ENCODE peak calls at places on chromosomes 3 and 15, in eight cellular contexts. One of them, this sample, is unnamed.

GRCh38 chr15:55990986-55991385 is 2.4 kb downstream of the NEDD4 start:
- DNase-seq in T-helper 2 cell: no peak
- DNase-seq in stimulated activated effector memory CD8-positive, alpha-beta T cell treated with anti-CD3 and anti-CD28 coated beads, Interleukin-12 subunit alpha, Interleukin-12 subunit beta, amount 100 ng/mL, for 72 hours: no peak
- DNase-seq in effector CD4-positive, alpha-beta T cell: no peak
- DNase-seq in H7: no peak
- DNase-seq in upper lobe of right lung: no peak
- DNase-seq in ascending aorta: no peak
- DNase-seq in activated naive CD8-positive, alpha-beta T cell treated with anti-CD3 and anti-CD28 coated beads for 36 hours: no peak
- DNase-seq in this sample: no peak

GRCh38 chr3:87836026-87836425 is 222.8 kb downstream of the CGGBP1 start:
- DNase-seq in activated naive CD8-positive, alpha-beta T cell treated with anti-CD3 and anti-CD28 coated beads for 36 hours: no peak
- DNase-seq in stimulated activated effector memory CD8-positive, alpha-beta T cell treated with anti-CD3 and anti-CD28 coated beads, Interleukin-12 subunit alpha, Interleukin-12 subunit beta, amount 100 ng/mL, for 72 hours: no peak
- DNase-seq in H7: no peak
- DNase-seq in effector CD4-positive, alpha-beta T cell: no peak
- DNase-seq in T-helper 2 cell: no peak
- DNase-seq in upper lobe of right lung: no peak
- DNase-seq in ascending aorta: no peak
- DNase-seq in this sample: no peak

GRCh38 chr15:36755341-36755740 is 175.9 kb downstream of the CDIN1 start:
- DNase-seq in upper lobe of right lung: no peak
- DNase-seq in effector CD4-positive, alpha-beta T cell: no peak
- DNase-seq in T-helper 2 cell: no peak
- DNase-seq in ascending aorta: no peak
- DNase-seq in activated naive CD8-positive, alpha-beta T cell treated with anti-CD3 and anti-CD28 coated beads for 36 hours: no peak
- DNase-seq in stimulated activated effector memory CD8-positive, alpha-beta T cell treated with anti-CD3 and anti-CD28 coated beads, Interleukin-12 subunit alpha, Interleukin-12 subunit beta, amount 100 ng/mL, for 72 hours: no peak
- DNase-seq in H7: no peak
- DNase-seq in this sample: no peak

GRCh38 chr15:23038741-23039150 is 623 bp downstream of the TUBGCP5 start:
- DNase-seq in stimulated activated effector memory CD8-positive, alpha-beta T cell treated with anti-CD3 and anti-CD28 coated beads, Interleukin-12 subunit alpha, Interleukin-12 subunit beta, amount 100 ng/mL, for 72 hours: no peak
- DNase-seq in effector CD4-positive, alpha-beta T cell: no peak
- DNase-seq in ascending aorta: no peak
- DNase-seq in H7: no peak
- DNase-seq in T-helper 2 cell: no peak
- DNase-seq in activated naive CD8-positive, alpha-beta T cell treated with anti-CD3 and anti-CD28 coated beads for 36 hours: peak
- DNase-seq in upper lobe of right lung: no peak
- DNase-seq in this sample: no peak

GRCh38 chr3:36991923-36992805 is 767 bp downstream of the EPM2AIP1 start:
- DNase-seq in H7: no peak
- DNase-seq in ascending aorta: peak
- DNase-seq in upper lobe of right lung: no peak
- DNase-seq in stimulated activated effector memory CD8-positive, alpha-beta T cell treated with anti-CD3 and anti-CD28 coated beads, Interleukin-12 subunit alpha, Interleukin-12 subunit beta, amount 100 ng/mL, for 72 hours: no peak
- DNase-seq in T-helper 2 cell: no peak
- DNase-seq in effector CD4-positive, alpha-beta T cell: no peak
- DNase-seq in activated naive CD8-positive, alpha-beta T cell treated with anti-CD3 and anti-CD28 coated beads for 36 hours: peak
- DNase-seq in this sample: no peak

GRCh38 chr3:152278674-152279427 is 10.1 kb downstream of the MBNL1 start:
- DNase-seq in stimulated activated effector memory CD8-positive, alpha-beta T cell treated with anti-CD3 and anti-CD28 coated beads, Interleukin-12 subunit alpha, Interleukin-12 subunit beta, amount 100 ng/mL, for 72 hours: no peak
- DNase-seq in H7: no peak
- DNase-seq in ascending aorta: no peak
- DNase-seq in T-helper 2 cell: no peak
- DNase-seq in effector CD4-positive, alpha-beta T cell: no peak
- DNase-seq in activated naive CD8-positive, alpha-beta T cell treated with anti-CD3 and anti-CD28 coated beads for 36 hours: no peak
- DNase-seq in upper lobe of right lung: no peak
- DNase-seq in this sample: no peak

GRCh38 chr3:3165650-3166049 is 13.8 kb downstream of the CRBN start:
- DNase-seq in upper lobe of right lung: no peak
- DNase-seq in stimulated activated effector memory CD8-positive, alpha-beta T cell treated with anti-CD3 and anti-CD28 coated beads, Interleukin-12 subunit alpha, Interleukin-12 subunit beta, amount 100 ng/mL, for 72 hours: no peak
- DNase-seq in effector CD4-positive, alpha-beta T cell: no peak
- DNase-seq in T-helper 2 cell: no peak
- DNase-seq in ascending aorta: no peak
- DNase-seq in H7: no peak
- DNase-seq in activated naive CD8-positive, alpha-beta T cell treated with anti-CD3 and anti-CD28 coated beads for 36 hours: no peak
- DNase-seq in this sample: no peak

GRCh38 chr15:61480295-61480694 is 251.2 kb upstream of the RORA start:
- DNase-seq in H7: no peak
- DNase-seq in activated naive CD8-positive, alpha-beta T cell treated with anti-CD3 and anti-CD28 coated beads for 36 hours: no peak
- DNase-seq in ascending aorta: no peak
- DNase-seq in T-helper 2 cell: no peak
- DNase-seq in upper lobe of right lung: no peak
- DNase-seq in effector CD4-positive, alpha-beta T cell: no peak
- DNase-seq in stimulated activated effector memory CD8-positive, alpha-beta T cell treated with anti-CD3 and anti-CD28 coated beads, Interleukin-12 subunit alpha, Interleukin-12 subunit beta, amount 100 ng/mL, for 72 hours: no peak
- DNase-seq in this sample: no peak

GRCh38 chr3:129918461-129918860 is 24.9 kb upstream of the TMCC1 start:
- DNase-seq in upper lobe of right lung: no peak
- DNase-seq in T-helper 2 cell: no peak
- DNase-seq in ascending aorta: no peak
- DNase-seq in stimulated activated effector memory CD8-positive, alpha-beta T cell treated with anti-CD3 and anti-CD28 coated beads, Interleukin-12 subunit alpha, Interleukin-12 subunit beta, amount 100 ng/mL, for 72 hours: no peak
- DNase-seq in activated naive CD8-positive, alpha-beta T cell treated with anti-CD3 and anti-CD28 coated beads for 36 hours: no peak
- DNase-seq in H7: no peak
- DNase-seq in effector CD4-positive, alpha-beta T cell: no peak
- DNase-seq in this sample: no peak

GRCh38 chr15:44736261-44736765 is at the start of gene TRIM69:
- DNase-seq in ascending aorta: no peak
- DNase-seq in upper lobe of right lung: no peak
- DNase-seq in T-helper 2 cell: no peak
- DNase-seq in stimulated activated effector memory CD8-positive, alpha-beta T cell treated with anti-CD3 and anti-CD28 coated beads, Interleukin-12 subunit alpha, Interleukin-12 subunit beta, amount 100 ng/mL, for 72 hours: no peak
- DNase-seq in effector CD4-positive, alpha-beta T cell: no peak
- DNase-seq in activated naive CD8-positive, alpha-beta T cell treated with anti-CD3 and anti-CD28 coated beads for 36 hours: no peak
- DNase-seq in H7: peak
- DNase-seq in this sample: no peak

GRCh38 chr3:136068708-136069107 is 103.2 kb downstream of the PPP2R3A start:
- DNase-seq in effector CD4-positive, alpha-beta T cell: no peak
- DNase-seq in activated naive CD8-positive, alpha-beta T cell treated with anti-CD3 and anti-CD28 coated beads for 36 hours: no peak
- DNase-seq in T-helper 2 cell: no peak
- DNase-seq in upper lobe of right lung: no peak
- DNase-seq in ascending aorta: no peak
- DNase-seq in H7: no peak
- DNase-seq in stimulated activated effector memory CD8-positive, alpha-beta T cell treated with anti-CD3 and anti-CD28 coated beads, Interleukin-12 subunit alpha, Interleukin-12 subunit beta, amount 100 ng/mL, for 72 hours: no peak
- DNase-seq in this sample: no peak

GRCh38 chr15:100713163-100713867 is 110.9 kb downstream of the ASB7 start:
- DNase-seq in ascending aorta: peak
- DNase-seq in H7: peak
- DNase-seq in T-helper 2 cell: no peak
- DNase-seq in upper lobe of right lung: no peak
- DNase-seq in activated naive CD8-positive, alpha-beta T cell treated with anti-CD3 and anti-CD28 coated beads for 36 hours: no peak
- DNase-seq in stimulated activated effector memory CD8-positive, alpha-beta T cell treated with anti-CD3 and anti-CD28 coated beads, Interleukin-12 subunit alpha, Interleukin-12 subunit beta, amount 100 ng/mL, for 72 hours: no peak
- DNase-seq in effector CD4-positive, alpha-beta T cell: no peak
- DNase-seq in this sample: no peak

GRCh38 chr3:184691397-184692131 is 20.3 kb downstream of the MAGEF1 start:
- DNase-seq in effector CD4-positive, alpha-beta T cell: no peak
- DNase-seq in H7: peak
- DNase-seq in stimulated activated effector memory CD8-positive, alpha-beta T cell treated with anti-CD3 and anti-CD28 coated beads, Interleukin-12 subunit alpha, Interleukin-12 subunit beta, amount 100 ng/mL, for 72 hours: no peak
- DNase-seq in activated naive CD8-positive, alpha-beta T cell treated with anti-CD3 and anti-CD28 coated beads for 36 hours: no peak
- DNase-seq in upper lobe of right lung: no peak
- DNase-seq in T-helper 2 cell: no peak
- DNase-seq in ascending aorta: no peak
- DNase-seq in this sample: peak

GRCh38 chr3:188187055-188187454 is 33.1 kb downstream of the LPP start:
- DNase-seq in activated naive CD8-positive, alpha-beta T cell treated with anti-CD3 and anti-CD28 coated beads for 36 hours: no peak
- DNase-seq in T-helper 2 cell: peak
- DNase-seq in ascending aorta: no peak
- DNase-seq in upper lobe of right lung: no peak
- DNase-seq in H7: no peak
- DNase-seq in stimulated activated effector memory CD8-positive, alpha-beta T cell treated with anti-CD3 and anti-CD28 coated beads, Interleukin-12 subunit alpha, Interleukin-12 subunit beta, amount 100 ng/mL, for 72 hours: no peak
- DNase-seq in effector CD4-positive, alpha-beta T cell: no peak
- DNase-seq in this sample: no peak

GRCh38 chr3:188489639-188490405 is 335.9 kb downstream of the LPP start:
- DNase-seq in stimulated activated effector memory CD8-positive, alpha-beta T cell treated with anti-CD3 and anti-CD28 coated beads, Interleukin-12 subunit alpha, Interleukin-12 subunit beta, amount 100 ng/mL, for 72 hours: no peak
- DNase-seq in upper lobe of right lung: no peak
- DNase-seq in T-helper 2 cell: no peak
- DNase-seq in ascending aorta: no peak
- DNase-seq in effector CD4-positive, alpha-beta T cell: no peak
- DNase-seq in H7: no peak
- DNase-seq in activated naive CD8-positive, alpha-beta T cell treated with anti-CD3 and anti-CD28 coated beads for 36 hours: no peak
- DNase-seq in this sample: no peak

GRCh38 chr3:167814441-167814951 is 79.0 kb downstream of the SERPINI1 start:
- DNase-seq in stimulated activated effector memory CD8-positive, alpha-beta T cell treated with anti-CD3 and anti-CD28 coated beads, Interleukin-12 subunit alpha, Interleukin-12 subunit beta, amount 100 ng/mL, for 72 hours: no peak
- DNase-seq in upper lobe of right lung: no peak
- DNase-seq in T-helper 2 cell: no peak
- DNase-seq in activated naive CD8-positive, alpha-beta T cell treated with anti-CD3 and anti-CD28 coated beads for 36 hours: no peak
- DNase-seq in ascending aorta: peak
- DNase-seq in H7: no peak
- DNase-seq in effector CD4-positive, alpha-beta T cell: no peak
- DNase-seq in this sample: peak

GRCh38 chr3:145125307-145125706 is 1035.7 kb downstream of the PLOD2 start:
- DNase-seq in upper lobe of right lung: no peak
- DNase-seq in stimulated activated effector memory CD8-positive, alpha-beta T cell treated with anti-CD3 and anti-CD28 coated beads, Interleukin-12 subunit alpha, Interleukin-12 subunit beta, amount 100 ng/mL, for 72 hours: no peak
- DNase-seq in ascending aorta: no peak
- DNase-seq in effector CD4-positive, alpha-beta T cell: no peak
- DNase-seq in T-helper 2 cell: no peak
- DNase-seq in activated naive CD8-positive, alpha-beta T cell treated with anti-CD3 and anti-CD28 coated beads for 36 hours: no peak
- DNase-seq in H7: no peak
- DNase-seq in this sample: no peak

GRCh38 chr15:36632196-36632595 is 52.8 kb downstream of the CDIN1 start:
- DNase-seq in activated naive CD8-positive, alpha-beta T cell treated with anti-CD3 and anti-CD28 coated beads for 36 hours: no peak
- DNase-seq in stimulated activated effector memory CD8-positive, alpha-beta T cell treated with anti-CD3 and anti-CD28 coated beads, Interleukin-12 subunit alpha, Interleukin-12 subunit beta, amount 100 ng/mL, for 72 hours: no peak
- DNase-seq in effector CD4-positive, alpha-beta T cell: no peak
- DNase-seq in upper lobe of right lung: no peak
- DNase-seq in H7: no peak
- DNase-seq in T-helper 2 cell: no peak
- DNase-seq in ascending aorta: no peak
- DNase-seq in this sample: no peak

GRCh38 chr3:114454592-114455251 is 160.9 kb downstream of the TIGIT start:
- DNase-seq in effector CD4-positive, alpha-beta T cell: no peak
- DNase-seq in activated naive CD8-positive, alpha-beta T cell treated with anti-CD3 and anti-CD28 coated beads for 36 hours: no peak
- DNase-seq in stimulated activated effector memory CD8-positive, alpha-beta T cell treated with anti-CD3 and anti-CD28 coated beads, Interleukin-12 subunit alpha, Interleukin-12 subunit beta, amount 100 ng/mL, for 72 hours: no peak
- DNase-seq in T-helper 2 cell: no peak
- DNase-seq in H7: no peak
- DNase-seq in ascending aorta: no peak
- DNase-seq in upper lobe of right lung: no peak
- DNase-seq in this sample: peak

GRCh38 chr15:94397377-94397776 is 166.0 kb downstream of the MCTP2 start:
- DNase-seq in activated naive CD8-positive, alpha-beta T cell treated with anti-CD3 and anti-CD28 coated beads for 36 hours: no peak
- DNase-seq in effector CD4-positive, alpha-beta T cell: no peak
- DNase-seq in T-helper 2 cell: no peak
- DNase-seq in ascending aorta: no peak
- DNase-seq in H7: no peak
- DNase-seq in upper lobe of right lung: no peak
- DNase-seq in stimulated activated effector memory CD8-positive, alpha-beta T cell treated with anti-CD3 and anti-CD28 coated beads, Interleukin-12 subunit alpha, Interleukin-12 subunit beta, amount 100 ng/mL, for 72 hours: no peak
- DNase-seq in this sample: no peak

GRCh38 chr3:177905173-177905894 is 630.9 kb upstream of the KCNMB2 start:
- DNase-seq in activated naive CD8-positive, alpha-beta T cell treated with anti-CD3 and anti-CD28 coated beads for 36 hours: no peak
- DNase-seq in upper lobe of right lung: no peak
- DNase-seq in stimulated activated effector memory CD8-positive, alpha-beta T cell treated with anti-CD3 and anti-CD28 coated beads, Interleukin-12 subunit alpha, Interleukin-12 subunit beta, amount 100 ng/mL, for 72 hours: no peak
- DNase-seq in effector CD4-positive, alpha-beta T cell: no peak
- DNase-seq in H7: no peak
- DNase-seq in ascending aorta: no peak
- DNase-seq in T-helper 2 cell: no peak
- DNase-seq in this sample: no peak

GRCh38 chr3:134937256-134938023 is 142.4 kb downstream of the EPHB1 start:
- DNase-seq in T-helper 2 cell: no peak
- DNase-seq in effector CD4-positive, alpha-beta T cell: no peak
- DNase-seq in stimulated activated effector memory CD8-positive, alpha-beta T cell treated with anti-CD3 and anti-CD28 coated beads, Interleukin-12 subunit alpha, Interleukin-12 subunit beta, amount 100 ng/mL, for 72 hours: no peak
- DNase-seq in activated naive CD8-positive, alpha-beta T cell treated with anti-CD3 and anti-CD28 coated beads for 36 hours: no peak
- DNase-seq in ascending aorta: no peak
- DNase-seq in upper lobe of right lung: no peak
- DNase-seq in H7: no peak
- DNase-seq in this sample: no peak

GRCh38 chr3:33496449-33496848 is 56.2 kb upstream of the UBP1 start:
- DNase-seq in effector CD4-positive, alpha-beta T cell: no peak
- DNase-seq in H7: no peak
- DNase-seq in T-helper 2 cell: no peak
- DNase-seq in activated naive CD8-positive, alpha-beta T cell treated with anti-CD3 and anti-CD28 coated beads for 36 hours: no peak
- DNase-seq in stimulated activated effector memory CD8-positive, alpha-beta T cell treated with anti-CD3 and anti-CD28 coated beads, Interleukin-12 subunit alpha, Interleukin-12 subunit beta, amount 100 ng/mL, for 72 hours: no peak
- DNase-seq in ascending aorta: no peak
- DNase-seq in upper lobe of right lung: no peak
- DNase-seq in this sample: no peak

GRCh38 chr15:58852347-58852746 is 81.1 kb downstream of the SLTM start:
- DNase-seq in stimulated activated effector memory CD8-positive, alpha-beta T cell treated with anti-CD3 and anti-CD28 coated beads, Interleukin-12 subunit alpha, Interleukin-12 subunit beta, amount 100 ng/mL, for 72 hours: no peak
- DNase-seq in activated naive CD8-positive, alpha-beta T cell treated with anti-CD3 and anti-CD28 coated beads for 36 hours: no peak
- DNase-seq in T-helper 2 cell: no peak
- DNase-seq in H7: peak
- DNase-seq in ascending aorta: no peak
- DNase-seq in effector CD4-positive, alpha-beta T cell: no peak
- DNase-seq in upper lobe of right lung: no peak
- DNase-seq in this sample: no peak

GRCh38 chr3:163726125-163726524 is 1352.2 kb downstream of the SI start:
- DNase-seq in activated naive CD8-positive, alpha-beta T cell treated with anti-CD3 and anti-CD28 coated beads for 36 hours: no peak
- DNase-seq in effector CD4-positive, alpha-beta T cell: no peak
- DNase-seq in ascending aorta: no peak
- DNase-seq in H7: no peak
- DNase-seq in stimulated activated effector memory CD8-positive, alpha-beta T cell treated with anti-CD3 and anti-CD28 coated beads, Interleukin-12 subunit alpha, Interleukin-12 subunit beta, amount 100 ng/mL, for 72 hours: no peak
- DNase-seq in T-helper 2 cell: no peak
- DNase-seq in upper lobe of right lung: no peak
- DNase-seq in this sample: no peak

GRCh38 chr3:8981700-8982099 is 18.4 kb upstream of the RAD18 start:
- DNase-seq in ascending aorta: no peak
- DNase-seq in H7: no peak
- DNase-seq in activated naive CD8-positive, alpha-beta T cell treated with anti-CD3 and anti-CD28 coated beads for 36 hours: no peak
- DNase-seq in stimulated activated effector memory CD8-positive, alpha-beta T cell treated with anti-CD3 and anti-CD28 coated beads, Interleukin-12 subunit alpha, Interleukin-12 subunit beta, amount 100 ng/mL, for 72 hours: peak
- DNase-seq in effector CD4-positive, alpha-beta T cell: no peak
- DNase-seq in T-helper 2 cell: no peak
- DNase-seq in upper lobe of right lung: no peak
- DNase-seq in this sample: no peak

GRCh38 chr15:62099171-62099601 is 32.4 kb downstream of the C2CD4A start:
- DNase-seq in upper lobe of right lung: no peak
- DNase-seq in activated naive CD8-positive, alpha-beta T cell treated with anti-CD3 and anti-CD28 coated beads for 36 hours: no peak
- DNase-seq in stimulated activated effector memory CD8-positive, alpha-beta T cell treated with anti-CD3 and anti-CD28 coated beads, Interleukin-12 subunit alpha, Interleukin-12 subunit beta, amount 100 ng/mL, for 72 hours: no peak
- DNase-seq in effector CD4-positive, alpha-beta T cell: no peak
- DNase-seq in H7: no peak
- DNase-seq in T-helper 2 cell: no peak
- DNase-seq in ascending aorta: no peak
- DNase-seq in this sample: no peak

GRCh38 chr15:64596701-64597468 is 136.5 kb downstream of the ZNF609 start:
- DNase-seq in stimulated activated effector memory CD8-positive, alpha-beta T cell treated with anti-CD3 and anti-CD28 coated beads, Interleukin-12 subunit alpha, Interleukin-12 subunit beta, amount 100 ng/mL, for 72 hours: peak
- DNase-seq in T-helper 2 cell: peak
- DNase-seq in H7: peak
- DNase-seq in activated naive CD8-positive, alpha-beta T cell treated with anti-CD3 and anti-CD28 coated beads for 36 hours: no peak
- DNase-seq in upper lobe of right lung: no peak
- DNase-seq in effector CD4-positive, alpha-beta T cell: no peak
- DNase-seq in ascending aorta: no peak
- DNase-seq in this sample: no peak

GRCh38 chr3:184145120-184145524 is 10.0 kb downstream of the EIF2B5 start:
- DNase-seq in upper lobe of right lung: peak
- DNase-seq in effector CD4-positive, alpha-beta T cell: no peak
- DNase-seq in T-helper 2 cell: no peak
- DNase-seq in H7: peak
- DNase-seq in ascending aorta: no peak
- DNase-seq in activated naive CD8-positive, alpha-beta T cell treated with anti-CD3 and anti-CD28 coated beads for 36 hours: peak
- DNase-seq in stimulated activated effector memory CD8-positive, alpha-beta T cell treated with anti-CD3 and anti-CD28 coated beads, Interleukin-12 subunit alpha, Interleukin-12 subunit beta, amount 100 ng/mL, for 72 hours: no peak
- DNase-seq in this sample: no peak

GRCh38 chr3:11769704-11770103 is 77.0 kb downstream of the TAMM41 start:
- DNase-seq in ascending aorta: no peak
- DNase-seq in T-helper 2 cell: no peak
- DNase-seq in stimulated activated effector memory CD8-positive, alpha-beta T cell treated with anti-CD3 and anti-CD28 coated beads, Interleukin-12 subunit alpha, Interleukin-12 subunit beta, amount 100 ng/mL, for 72 hours: no peak
- DNase-seq in upper lobe of right lung: no peak
- DNase-seq in H7: no peak
- DNase-seq in activated naive CD8-positive, alpha-beta T cell treated with anti-CD3 and anti-CD28 coated beads for 36 hours: no peak
- DNase-seq in effector CD4-positive, alpha-beta T cell: no peak
- DNase-seq in this sample: no peak

GRCh38 chr3:60126905-60127304 is 1077.1 kb upstream of the CFAP20DC start:
- DNase-seq in T-helper 2 cell: no peak
- DNase-seq in effector CD4-positive, alpha-beta T cell: no peak
- DNase-seq in activated naive CD8-positive, alpha-beta T cell treated with anti-CD3 and anti-CD28 coated beads for 36 hours: no peak
- DNase-seq in H7: no peak
- DNase-seq in stimulated activated effector memory CD8-positive, alpha-beta T cell treated with anti-CD3 and anti-CD28 coated beads, Interleukin-12 subunit alpha, Interleukin-12 subunit beta, amount 100 ng/mL, for 72 hours: no peak
- DNase-seq in upper lobe of right lung: no peak
- DNase-seq in ascending aorta: no peak
- DNase-seq in this sample: no peak

GRCh38 chr15:78070049-78070698 is 7.3 kb downstream of the TBC1D2B start:
- DNase-seq in T-helper 2 cell: no peak
- DNase-seq in ascending aorta: no peak
- DNase-seq in stimulated activated effector memory CD8-positive, alpha-beta T cell treated with anti-CD3 and anti-CD28 coated beads, Interleukin-12 subunit alpha, Interleukin-12 subunit beta, amount 100 ng/mL, for 72 hours: peak
- DNase-seq in effector CD4-positive, alpha-beta T cell: peak
- DNase-seq in upper lobe of right lung: no peak
- DNase-seq in H7: no peak
- DNase-seq in activated naive CD8-positive, alpha-beta T cell treated with anti-CD3 and anti-CD28 coated beads for 36 hours: peak
- DNase-seq in this sample: no peak

This sample was measured in C1 segment of cervical spinal cord.